ENCODE peak calls at places on chromosomes 2 and 18, in six cellular contexts. R is uterus, L is psoas muscle, T is small intestine, V is transverse colon, A is A549. P is an unnamed sample. For H3K4me1, the result is how much of the 10 kb centered on the place peaks cover.

GRCh38 chr2:138147796-138148195 is 183.5 kb downstream of the HNMT start:
- DNase-seq in R (no peak), L (no peak), T (no peak), V (no peak), A (no peak), P (no peak)

GRCh38 chr2:40741532-40741931 is 289.6 kb upstream of the SLC8A1 start:
- DNase-seq in R (no peak), L (no peak), T (peak), V (no peak), A (no peak), P (no peak)

GRCh38 chr2:120404941-120405768 is 59.2 kb downstream of the INHBB start:
- DNase-seq in R (no peak), L (no peak), T (no peak), V (no peak), A (no peak), P (no peak)

GRCh38 chr2:224241812-224242211 is 160.1 kb downstream of the FAM124B start:
- DNase-seq in R (no peak), L (no peak), T (no peak), V (no peak), A (no peak), P (no peak)

GRCh38 chr18:74574916-74575315 is 22.8 kb upstream of the ZNF407 start:
- DNase-seq in R (no peak), L (no peak), T (no peak), V (no peak), A (no peak), P (no peak)

GRCh38 chr2:182866461-182867369 is at the start of gene FRZB:
- DNase-seq in R (peak), L (peak), T (peak), V (peak), A (no peak), P (no peak)

GRCh38 chr2:225486226-225486625 is 86.7 kb downstream of the NYAP2 start:
- DNase-seq in R (no peak), L (no peak), T (no peak), V (no peak), A (no peak), P (no peak)

GRCh38 chr2:164992818-164993217 is 37.5 kb upstream of the SLC38A11 start:
- DNase-seq in R (peak), L (no peak), T (peak), V (peak), A (peak), P (no peak)

GRCh38 chr2:17162721-17163120 is 355.5 kb downstream of the RAD51AP2 start:
- DNase-seq in R (no peak), L (no peak), T (no peak), V (no peak), A (no peak), P (no peak)

GRCh38 chr18:56158676-56159075 is 479.7 kb downstream of the TXNL1 start:
- DNase-seq in R (no peak), L (no peak), T (no peak), V (no peak), A (no peak), P (no peak)

GRCh38 chr2:30775833-30776232 is 31.4 kb downstream of the CAPN13 start:
- DNase-seq in R (no peak), L (no peak), T (peak), V (no peak), A (no peak), P (no peak)

GRCh38 chr2:98598781-98599428 is 9.4 kb downstream of the COA5 start:
- DNase-seq in R (no peak), L (no peak), T (no peak), V (no peak), A (no peak), P (no peak)

GRCh38 chr18:31093880-31094279 is 8.3 kb downstream of the DSC2 start:
- DNase-seq in R (no peak), L (no peak), T (peak), V (no peak), A (no peak), P (no peak)

GRCh38 chr2:213429516-213429915 is 145.3 kb downstream of the SPAG16 start:
- DNase-seq in R (no peak), L (no peak), T (no peak), V (no peak), A (no peak), P (no peak)

GRCh38 chr2:150491430-150491829 is 4.0 kb upstream of the RND3 start:
- DNase-seq in R (no peak), L (no peak), T (no peak), V (no peak), A (no peak), P (no peak)

GRCh38 chr2:150479075-150479915 is 8.2 kb downstream of the RND3 start:
- DNase-seq in R (no peak), L (no peak), T (no peak), V (no peak), A (no peak), P (no peak)

GRCh38 chr18:3273042-3273441 is 11.1 kb downstream of the MYL12B start:
- DNase-seq in R (no peak), L (no peak), T (no peak), V (no peak), A (no peak), P (no peak)

GRCh38 chr18:57353940-57354461 is 1.6 kb downstream of the ST8SIA3 start:
- DNase-seq in R (no peak), L (peak), T (peak), V (no peak), A (peak), P (no peak)

GRCh38 chr2:234502285-234502918 is 5.5 kb upstream of the ARL4C start:
- DNase-seq in R (no peak), L (no peak), T (no peak), V (no peak), A (peak), P (no peak)

GRCh38 chr2:44684559-44684958 is 256.9 kb upstream of the SIX3 start:
- DNase-seq in R (no peak), L (no peak), T (no peak), V (no peak), A (no peak), P (no peak)

GRCh38 chr2:172845008-172845670 is 109.5 kb downstream of the RAPGEF4 start:
- DNase-seq in R (no peak), L (no peak), T (no peak), V (no peak), A (no peak), P (no peak)

GRCh38 chr2:15827001-15827400 is 113.3 kb upstream of the MYCN start:
- DNase-seq in R (no peak), L (no peak), T (no peak), V (no peak), A (no peak), P (no peak)

GRCh38 chr2:160317113-160318099 is 117.3 kb upstream of the ITGB6 start:
- DNase-seq in R (no peak), L (no peak), T (no peak), V (no peak), A (no peak), P (no peak)

GRCh38 chr2:141618457-141618856 is 512.4 kb downstream of the LRP1B start:
- DNase-seq in R (no peak), L (no peak), T (no peak), V (no peak), A (no peak), P (no peak)

GRCh38 chr2:222302178-222303018 is 3.6 kb upstream of the PAX3 start:
- DNase-seq in R (no peak), L (no peak), T (no peak), V (no peak), A (peak), P (no peak)

GRCh38 chr2:64837925-64838641 is 151.1 kb upstream of the SLC1A4 start:
- DNase-seq in R (no peak), L (no peak), T (no peak), V (peak), A (peak), P (no peak)

GRCh38 chr2:61011649-61012048 is 5.9 kb upstream of the PEX13 start:
- DNase-seq in R (peak), L (no peak), T (no peak), V (no peak), A (no peak), P (no peak)

GRCh38 chr2:232667989-232668583 is 29.0 kb upstream of the GIGYF2 start:
- DNase-seq in R (no peak), L (no peak), T (no peak), V (no peak), A (no peak), P (no peak)

GRCh38 chr18:70313640-70314039 is 24.8 kb downstream of the SOCS6 start:
- DNase-seq in R (no peak), L (no peak), T (no peak), V (no peak), A (no peak), P (no peak)

GRCh38 chr18:23970161-23971153 is 44.1 kb upstream of the TTC39C start:
- DNase-seq in R (no peak), L (no peak), T (peak), V (no peak), A (no peak), P (no peak)

GRCh38 chr18:48165104-48165866 is 234.8 kb upstream of the SMAD2 start:
- DNase-seq in R (no peak), L (no peak), T (peak), V (peak), A (no peak), P (no peak)

GRCh38 chr2:127046579-127046978 is 60.4 kb downstream of the BIN1 start:
- DNase-seq in R (no peak), L (peak), T (peak), V (no peak), A (no peak), P (no peak)

GRCh38 chr18:68991281-68991680 is 193.4 kb downstream of the CCDC102B start:
- DNase-seq in R (no peak), L (no peak), T (no peak), V (no peak), A (no peak), P (no peak)

GRCh38 chr2:216188956-216189355 is 79.8 kb downstream of the XRCC5 start:
- DNase-seq in R (no peak), L (no peak), T (no peak), V (no peak), A (no peak), P (no peak)

GRCh38 chr2:100292022-100292580 is 30.2 kb downstream of the LONRF2 start:
- DNase-seq in R (peak), L (no peak), T (peak), V (no peak), A (peak), P (no peak)

GRCh38 chr2:100321181-100321880 is 970 bp downstream of the LONRF2 start:
- DNase-seq in R (peak), L (peak), T (peak), V (no peak), A (peak), P (no peak)

GRCh38 chr18:65943268-65943667 is 192.5 kb downstream of the CDH7 start:
- DNase-seq in R (no peak), L (no peak), T (no peak), V (no peak), A (no peak), P (no peak)

GRCh38 chr2:54708584-54709340 is 14.7 kb upstream of the EML6 start:
- DNase-seq in R (no peak), L (peak), T (peak), V (peak), A (no peak), P (no peak)

GRCh38 chr2:63399171-63399570 is 189.1 kb downstream of the WDPCP start:
- DNase-seq in R (no peak), L (no peak), T (no peak), V (no peak), A (no peak), P (no peak)

DNA sequence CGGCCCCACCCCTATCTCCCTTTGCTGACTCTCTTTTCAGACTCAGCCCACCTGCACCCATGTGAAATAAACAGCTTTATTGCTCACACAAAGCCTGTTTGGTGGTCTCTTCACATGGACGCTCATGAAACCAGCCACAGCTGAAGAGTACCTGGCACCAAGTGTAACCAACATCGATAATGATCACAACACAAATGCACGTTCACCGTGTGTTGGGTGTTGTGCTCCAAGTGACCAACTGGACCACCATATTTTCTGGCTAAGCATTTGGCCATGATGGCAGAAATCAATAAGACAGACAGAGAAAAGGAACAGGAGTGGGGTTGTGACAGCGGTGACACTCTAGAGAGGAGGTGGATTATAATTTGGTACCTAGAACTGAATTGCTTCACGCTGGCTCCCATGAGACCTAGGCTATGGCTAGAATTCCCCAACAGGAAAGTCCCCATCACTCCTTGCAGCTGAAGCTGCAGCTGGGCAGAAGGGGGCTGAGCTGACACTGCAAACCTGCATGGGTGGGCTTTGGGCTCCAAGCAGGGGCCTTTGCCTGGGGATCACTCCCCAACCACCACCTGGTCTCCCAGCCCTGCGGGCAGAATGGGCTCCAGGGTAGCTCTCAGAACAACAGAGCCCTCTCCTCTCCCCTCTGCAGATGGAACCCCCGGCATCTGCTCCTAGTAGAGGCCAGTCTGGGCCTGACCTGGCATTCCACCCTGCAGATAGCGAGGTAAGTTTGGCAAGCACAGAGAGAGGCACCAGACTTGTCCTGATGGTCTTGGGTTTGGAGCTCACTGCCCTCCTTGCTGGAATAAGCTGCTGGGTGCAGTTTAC is 14.6 kb upstream of the LRRFIP1 start:
- DNase-seq in R (no peak), L (no peak), T (no peak), V (no peak), A (no peak), P (no peak)
- H3K4me1 ChIP-seq in R (under half), L (under half), T (under half), V (under half), A (under half), P (under half)

DNA sequence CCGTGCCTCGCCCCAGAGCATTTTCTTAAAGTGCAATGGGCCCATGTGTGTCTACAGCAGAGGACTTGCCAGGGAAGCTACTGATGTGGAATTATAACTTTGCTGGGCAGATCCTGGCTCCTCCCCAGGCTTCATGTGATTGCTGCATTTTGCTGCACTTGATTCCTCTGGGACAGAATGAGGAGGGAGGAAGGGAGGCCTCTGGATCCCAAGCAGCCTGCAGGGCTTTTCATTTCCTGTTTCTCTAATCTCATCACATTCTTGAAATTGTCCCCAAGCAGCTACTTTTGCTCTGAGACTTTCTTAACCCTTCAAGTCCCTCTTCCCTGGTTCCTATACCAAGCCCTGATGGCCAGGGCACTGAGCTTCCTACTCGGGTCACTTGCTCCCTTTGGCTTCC is 134.4 kb upstream of the SEC11C start:
- DNase-seq in R (peak), L (peak), T (no peak), V (no peak), A (peak), P (peak)
- H3K4me3 ChIP-seq in R (no peak), L (no peak), T (no peak), V (no peak), A (no peak), P (no peak)

DNA sequence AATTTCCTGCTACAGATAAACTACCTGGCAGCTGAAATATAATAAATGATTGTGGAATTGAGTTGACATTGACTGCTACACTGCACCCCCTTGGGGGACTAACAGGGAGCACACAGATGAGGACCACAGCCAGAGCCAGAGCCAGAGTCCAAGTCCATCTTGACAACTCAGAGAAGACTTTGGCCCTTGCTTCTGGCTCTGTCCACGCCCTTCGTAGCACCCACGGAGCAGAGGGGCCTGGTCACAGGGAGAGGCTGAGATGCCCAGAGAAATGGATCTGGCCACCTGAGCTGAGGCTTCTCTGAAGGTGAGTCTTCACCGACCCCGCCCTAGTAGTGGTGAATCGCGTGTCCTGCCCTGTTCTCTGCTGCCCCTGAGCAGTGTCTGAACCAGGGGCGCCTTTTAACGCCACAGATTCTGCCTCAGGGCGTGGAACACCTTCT is 35.8 kb upstream of the MAT2A start:
- DNase-seq in R (no peak), L (no peak), T (peak), V (peak), A (peak), P (no peak)
- H3K4me1 ChIP-seq in R (under half), L (under half), T (under half), V (under half), A (half or more), P (under half)

DNA sequence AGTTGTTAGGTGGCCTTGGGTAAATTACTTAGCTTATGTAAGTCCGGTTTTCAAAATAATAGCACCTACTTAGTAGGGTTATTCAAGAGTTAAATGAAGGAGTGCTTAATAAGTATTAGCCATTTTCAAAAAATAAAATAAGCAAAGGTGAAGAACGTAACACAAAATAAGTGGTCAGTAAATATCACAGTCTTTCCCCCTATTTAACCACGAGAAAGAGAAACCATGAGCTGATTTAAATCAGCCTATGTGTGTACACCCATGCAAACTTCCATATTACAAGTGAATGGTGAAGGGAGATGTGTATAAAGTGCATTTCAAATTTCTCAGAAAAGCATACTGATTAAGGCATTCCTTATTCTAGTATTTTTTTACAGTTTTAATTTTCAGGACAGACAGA is 2.2 kb downstream of the WIPF1 start:
- DNase-seq in R (no peak), L (no peak), T (no peak), V (no peak), A (no peak), P (no peak)
- H3K4me3 ChIP-seq in R (no peak), L (peak), T (no peak), V (no peak), A (no peak), P (peak)

DNA sequence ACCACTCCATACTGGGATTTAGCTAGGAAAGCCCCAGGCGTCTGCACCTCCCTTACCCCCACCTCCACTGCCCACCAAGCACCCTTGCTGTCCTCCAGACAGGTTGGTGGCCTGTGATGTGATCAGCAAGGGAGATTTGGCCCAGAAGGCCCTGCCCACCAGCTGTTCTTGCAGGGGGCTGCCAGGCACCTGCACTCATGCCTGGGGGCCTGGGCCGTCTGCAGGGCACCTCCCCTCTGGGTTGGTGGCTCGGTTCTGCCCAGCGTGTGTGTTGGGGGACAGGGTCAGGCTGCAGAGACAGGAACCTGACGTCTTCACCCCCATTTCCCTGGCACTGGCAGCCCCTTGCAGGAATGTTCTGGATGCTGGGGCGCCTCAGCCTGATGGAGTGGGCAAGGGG is 5.8 kb downstream of the DNMT3A start:
- DNase-seq in R (no peak), L (no peak), T (no peak), V (no peak), A (no peak), P (no peak)
- H3K4me1 ChIP-seq in R (under half), L (half or more), T (under half), V (under half), A (under half), P (under half)

GRCh38 chr18:8717011-8717770 is 11.8 kb downstream of the MTCL1 start:
- DNase-seq in R (no peak), L (no peak), T (no peak), V (no peak), A (no peak), P (no peak)
- H3K4me3 ChIP-seq in R (no peak), L (no peak), T (no peak), V (no peak), A (no peak), P (no peak)

DNA sequence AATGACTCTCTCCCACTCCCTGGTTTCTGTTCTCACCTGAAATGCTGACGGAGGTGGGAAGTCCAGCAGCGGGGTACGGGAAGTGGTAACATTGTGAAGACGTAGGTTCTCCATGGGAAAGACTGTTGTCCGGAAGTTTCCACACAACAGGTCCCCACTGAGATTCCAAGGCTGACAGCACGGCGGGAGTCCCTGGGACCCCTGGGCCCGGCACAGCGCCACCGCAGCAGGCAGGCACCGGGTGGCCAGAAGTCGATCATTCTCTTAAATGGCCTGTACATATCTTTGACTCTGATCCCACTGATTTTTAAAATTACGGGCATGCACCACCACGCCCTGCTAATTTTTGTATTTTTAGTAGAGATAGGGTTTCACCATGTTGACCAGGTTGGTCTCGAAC is 201.0 kb upstream of the SALL3 start:
- DNase-seq in R (no peak), L (no peak), T (no peak), V (no peak), A (no peak), P (no peak)
- H3K4me1 ChIP-seq in R (under half), L (under half), T (under half), V (under half), A (under half), P (under half)

P was measured in thoracic aorta.